ENCODE peak calls at places on chromosomes 12 and 14, in five cellular contexts. R, N, F, D and Y are unnamed samples.

GRCh38 chr12:123384994-123385376 is 1.1 kb downstream of the KMT5A start:
- DNase-seq in F (no peak), D (peak; percentile 80), R (no peak), N (no peak), Y (no peak)

GRCh38 chr12:26058818-26059217 is 66.0 kb downstream of the BHLHE41 start:
- DNase-seq in N (no peak), D (no peak), F (no peak), R (no peak), Y (no peak)

GRCh38 chr12:75622492-75622891 is 111.1 kb upstream of the KRR1 start:
- DNase-seq in N (no peak), R (no peak), D (no peak), F (no peak), Y (no peak)

GRCh38 chr12:29270446-29270845 is 110.5 kb downstream of the ERGIC2 start:
- DNase-seq in R (no peak), F (no peak), D (no peak), N (no peak), Y (no peak)

GRCh38 chr14:34649344-34649743 is 19.4 kb upstream of the SNX6 start:
- DNase-seq in N (no peak), R (no peak), D (peak; percentile 93), F (no peak), Y (no peak)

GRCh38 chr12:55970775-55971174 is 3.1 kb upstream of the RAB5B start:
- DNase-seq in R (no peak), N (no peak), F (no peak), D (no peak), Y (no peak)

GRCh38 chr14:67573268-67574010 is 26.6 kb downstream of the PIGH start:
- DNase-seq in D (no peak), N (no peak), F (no peak), R (no peak), Y (no peak)

GRCh38 chr14:63542231-63542999 is 762 bp downstream of the PPP2R5E start:
- DNase-seq in D (peak; percentile 44), R (peak; percentile 15), F (peak; percentile 13), N (no peak), Y (no peak)

GRCh38 chr14:96139879-96140278 is 64.8 kb upstream of the BDKRB2 start:
- DNase-seq in D (peak; percentile 76), F (no peak), R (no peak), N (no peak), Y (no peak)

GRCh38 chr12:89707992-89708792 is 446 bp downstream of the ATP2B1 start:
- DNase-seq in N (peak; percentile 3), R (peak; percentile 14), D (peak; percentile 39), F (peak; percentile 63), Y (no peak)

GRCh38 chr12:89709157-89709993 is 737 bp upstream of the ATP2B1 start:
- DNase-seq in F (peak; percentile 98), R (peak; percentile 92), D (peak; percentile 100), N (peak; percentile 98), Y (peak; percentile 99)

GRCh38 chr12:89709994-89710872 is 1.6 kb upstream of the ATP2B1 start:
- DNase-seq in D (peak; percentile 76), R (peak; percentile 61), F (peak; percentile 58), N (peak; percentile 7), Y (peak; percentile 37)

GRCh38 chr12:89707623-89707991 is 1.0 kb downstream of the ATP2B1 start:
- DNase-seq in D (peak; percentile 35), F (peak; percentile 42), N (no peak), R (peak; percentile 35), Y (no peak)

GRCh38 chr12:89708793-89709156 is at the start of gene ATP2B1:
- DNase-seq in N (peak; percentile 19), D (peak; percentile 97), F (peak; percentile 91), R (peak; percentile 68), Y (peak; percentile 43)
- TF ChIP-seq CTCF in N (no peak), D (no peak), F (no peak), R (no peak), Y (no peak)

GRCh38 chr12:120649442-120650248 is 9.2 kb downstream of the CABP1 start:
- DNase-seq in R (no peak), D (peak; percentile 44), F (no peak), N (no peak), Y (no peak)
- TF ChIP-seq CTCF in R (no peak), D (no peak), F (peak; percentile 58), N (no peak), Y (no peak)

DNA sequence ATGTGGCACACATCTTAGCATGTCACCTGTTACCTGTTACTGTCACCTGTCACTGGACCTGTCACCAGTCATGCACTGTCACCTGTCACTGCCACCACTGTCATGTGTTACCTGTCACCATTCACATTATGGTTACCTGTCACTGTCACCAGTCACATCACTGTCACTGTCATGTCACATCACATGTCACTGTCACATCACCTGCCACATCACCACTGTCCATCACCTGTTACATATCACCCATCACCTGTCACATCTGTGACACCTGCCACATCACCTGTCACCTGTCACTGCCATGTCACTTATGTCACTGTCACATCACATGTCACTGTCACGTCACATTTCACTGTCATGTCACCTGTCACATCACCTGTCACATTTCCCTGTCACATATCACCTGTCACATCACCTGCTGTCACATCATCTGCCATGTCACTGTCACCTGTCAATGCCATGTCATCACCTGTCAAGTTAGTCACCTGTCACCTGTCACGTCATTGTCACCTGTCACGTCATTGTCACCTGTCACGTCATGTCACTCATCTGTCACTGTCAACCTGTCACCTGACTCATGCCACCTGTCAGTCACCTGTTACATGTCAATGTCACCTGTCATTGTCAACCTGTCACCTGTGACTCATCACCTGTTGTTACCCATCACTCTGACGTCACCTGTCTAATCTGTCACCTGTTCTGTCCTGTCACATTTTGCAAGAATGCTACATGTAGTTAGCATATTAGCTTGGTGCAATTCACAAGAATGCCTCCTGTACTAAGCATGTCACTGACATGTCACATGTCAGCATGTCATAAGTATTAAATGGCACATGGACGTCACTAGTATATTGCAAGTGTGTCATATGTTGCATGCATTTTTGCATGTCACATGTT is 29.0 kb upstream of the TESC start:
- DNase-seq in D (no peak), N (no peak), F (no peak), R (no peak), Y (no peak)
- TF ChIP-seq CTCF in D (no peak), N (no peak), F (no peak), R (no peak), Y (no peak)

GRCh38 chr14:101223147-101223546 is 319.6 kb upstream of the RTL1 start:
- DNase-seq in D (no peak), F (no peak), N (no peak), R (peak; percentile 40), Y (no peak)
- TF ChIP-seq CTCF in D (no peak), F (no peak), N (no peak), R (no peak), Y (no peak)

GRCh38 chr14:66477567-66477966 is 8.6 kb upstream of the CCDC196 start:
- DNase-seq in N (no peak), D (no peak), R (no peak), F (no peak), Y (no peak)

GRCh38 chr14:66471584-66471983 is 14.6 kb upstream of the CCDC196 start:
- DNase-seq in D (no peak), F (no peak), N (no peak), R (no peak), Y (no peak)

GRCh38 chr14:66473223-66473622 is 12.9 kb upstream of the CCDC196 start:
- DNase-seq in D (no peak), F (no peak), R (no peak), N (no peak), Y (no peak)

GRCh38 chr14:66482873-66483272 is 3.3 kb upstream of the CCDC196 start:
- DNase-seq in F (no peak), D (no peak), N (no peak), R (no peak), Y (no peak)

DNA sequence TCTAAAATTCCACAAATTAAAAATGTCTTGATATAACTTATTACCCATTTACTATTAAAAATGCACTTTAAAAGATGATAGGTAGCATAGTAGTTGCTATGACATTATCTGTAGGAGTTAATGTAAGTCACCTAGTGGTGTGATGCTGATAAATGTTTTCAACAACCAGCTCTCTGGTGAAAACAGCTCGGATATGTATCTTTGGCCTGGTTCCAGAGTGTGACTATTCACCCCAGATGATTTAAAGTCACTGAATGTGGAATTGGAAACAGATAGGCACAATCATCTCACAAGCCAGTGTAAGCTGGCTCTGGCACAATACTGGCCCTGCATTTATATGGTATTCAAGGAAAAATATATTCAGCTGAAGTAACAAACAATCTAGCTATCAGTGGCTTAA is 9.2 kb upstream of the CCDC196 start:
- DNase-seq in D (peak; percentile 88), F (no peak), N (no peak), R (no peak), Y (no peak)
- TF ChIP-seq CTCF in D (no peak), F (no peak), N (no peak), R (no peak), Y (no peak)

GRCh38 chr12:104454997-104455396 is 1.8 kb upstream of the CHST11 start:
- DNase-seq in F (no peak), N (no peak), D (peak; percentile 83), R (no peak), Y (no peak)

GRCh38 chr12:104455594-104456416 is 943 bp upstream of the CHST11 start:
- DNase-seq in N (no peak), F (peak; percentile 39), R (no peak), D (no peak), Y (no peak)

GRCh38 chr12:104456950-104457745 is 400 bp downstream of the CHST11 start:
- DNase-seq in D (peak; percentile 81), N (peak; percentile 23), R (peak; percentile 57), F (peak; percentile 80), Y (peak; percentile 45)

GRCh38 chr12:104457746-104458644 is 1.2 kb downstream of the CHST11 start:
- DNase-seq in F (peak; percentile 73), R (peak; percentile 11), N (no peak), D (peak; percentile 41), Y (no peak)

DNA sequence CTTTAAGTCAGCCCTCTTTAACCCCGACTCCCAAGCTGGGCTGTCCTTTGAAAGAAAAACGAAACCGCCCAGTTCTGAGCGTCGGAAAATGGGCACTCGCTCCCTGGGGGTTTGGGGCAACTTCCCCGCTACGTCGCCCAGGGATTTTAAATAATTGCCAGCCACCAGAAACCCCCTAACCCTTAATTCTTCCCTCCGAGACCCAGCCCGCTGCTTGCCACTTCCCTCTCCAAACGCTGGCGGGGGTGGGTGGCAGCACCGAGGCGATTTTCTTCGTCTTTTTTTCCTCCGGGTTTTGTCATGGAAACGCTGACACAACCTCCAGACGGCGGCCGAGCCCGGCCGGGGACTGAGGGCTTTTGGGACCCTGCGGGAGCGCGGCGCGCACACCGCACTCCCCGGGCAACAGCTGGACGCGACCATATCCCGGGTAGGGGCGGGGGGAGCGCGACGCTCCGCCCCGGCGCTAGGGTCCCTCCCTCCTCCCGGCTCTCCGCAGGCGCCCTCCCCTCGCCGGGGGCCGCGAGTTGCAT is at the start of gene CHST11:
- DNase-seq in D (peak; percentile 97), N (peak; percentile 57), R (peak; percentile 80), F (peak; percentile 92), Y (no peak)
- TF ChIP-seq CTCF in D (peak; percentile 22), N (peak; percentile 46), R (peak; percentile 35), F (peak; percentile 59), Y (no peak)